ENCODE peak calls at places on chromosomes 16 and 17, in ten cellular contexts. L is RPMI8226; S is NCI-H524; E is MCF 10A; J is GF-D8; A is hypothalamus; T is stimulated activated CD4-positive, alpha-beta T cell treated with anti-CD3 and anti-CD28 coated beads, Interleukin-4, amount 100 ng/mL, for 4 hours; B is dorsolateral prefrontal cortex; W is D721Med; P is HT1080. C is an unnamed sample.

GRCh38 chr17:59851431-59852375 is 41.0 kb downstream of the TUBD1 start:
- DNase-seq in L (no peak), S (no peak), E (peak; percentile 69), J (no peak), A (no peak), T (no peak), B (no peak), W (no peak), P (no peak), C (no peak)

GRCh38 chr17:18225562-18226283 is at the start of gene LLGL1:
- DNase-seq in L (no peak), S (no peak), E (no peak), J (no peak), A (no peak), T (peak; percentile 52), B (no peak), W (no peak), P (peak; percentile 24), C (no peak)

GRCh38 chr17:3890082-3890892 is 2.6 kb downstream of the CAMKK1 start:
- DNase-seq in L (no peak), S (peak; percentile 95), E (peak; percentile 96), J (no peak), A (no peak), T (peak; percentile 23), B (peak; percentile 68), W (peak; percentile 75), P (peak; percentile 94), C (no peak)

GRCh38 chr17:49111934-49112333 is 20.6 kb upstream of the B4GALNT2 start:
- DNase-seq in L (no peak), S (no peak), E (no peak), J (no peak), A (no peak), T (no peak), B (no peak), W (no peak), P (no peak), C (no peak)

GRCh38 chr16:18984425-18985005 is 781 bp downstream of the TMC7 start:
- DNase-seq in L (no peak), S (no peak), E (no peak), J (no peak), A (no peak), T (no peak), B (no peak), W (no peak), P (peak; percentile 51), C (no peak)

GRCh38 chr17:75643033-75644017 is 10.1 kb downstream of the SMIM5 start:
- DNase-seq in L (no peak), S (no peak), E (no peak), J (no peak), A (no peak), T (no peak), B (no peak), W (no peak), P (no peak), C (no peak)

GRCh38 chr17:6913608-6914443 is 82.0 kb upstream of the ALOX12 start:
- DNase-seq in L (peak; percentile 10), S (no peak), E (peak; percentile 16), J (peak; percentile 47), A (no peak), T (peak; percentile 71), B (peak; percentile 80), W (peak; percentile 40), P (peak; percentile 47), C (peak; percentile 47)

GRCh38 chr17:28317965-28318758 is 838 bp upstream of the TMEM97 start:
- DNase-seq in L (peak; percentile 38), S (no peak), E (no peak), J (no peak), A (no peak), T (no peak), B (no peak), W (no peak), P (no peak), C (no peak)

GRCh38 chr17:3635474-3636153 is 436 bp downstream of the SHPK start:
- DNase-seq in L (peak; percentile 42), S (no peak), E (no peak), J (no peak), A (no peak), T (no peak), B (no peak), W (no peak), P (no peak), C (no peak)

GRCh38 chr16:49150341-49150740 is 131.3 kb downstream of the CBLN1 start:
- DNase-seq in L (no peak), S (peak; percentile 62), E (no peak), J (no peak), A (no peak), T (no peak), B (no peak), W (no peak), P (no peak), C (no peak)

GRCh38 chr17:17700251-17700969 is 19.2 kb downstream of the RAI1 start:
- DNase-seq in L (no peak), S (no peak), E (no peak), J (no peak), A (no peak), T (no peak), B (no peak), W (no peak), P (no peak), C (no peak)

GRCh38 chr17:71578446-71578845 is 542.4 kb upstream of the SOX9 start:
- DNase-seq in L (no peak), S (no peak), E (no peak), J (no peak), A (no peak), T (no peak), B (no peak), W (no peak), P (peak; percentile 4), C (no peak)

GRCh38 chr17:66733759-66734158 is 101.2 kb upstream of the CACNG5 start:
- DNase-seq in L (no peak), S (no peak), E (no peak), J (no peak), A (no peak), T (no peak), B (no peak), W (no peak), P (no peak), C (no peak)

GRCh38 chr17:5115673-5116651 is at the start of gene USP6:
- DNase-seq in L (no peak), S (no peak), E (no peak), J (no peak), A (no peak), T (no peak), B (no peak), W (peak; percentile 44), P (no peak), C (no peak)

GRCh38 chr16:83701494-83701893 is 106.3 kb upstream of the HSBP1 start:
- DNase-seq in L (peak; percentile 58), S (no peak), E (peak; percentile 48), J (no peak), A (no peak), T (peak; percentile 1), B (no peak), W (no peak), P (no peak), C (no peak)

GRCh38 chr17:75152971-75153853 is 1.1 kb downstream of the JPT1 start:
- DNase-seq in L (peak; percentile 70), S (peak; percentile 61), E (peak; percentile 71), J (peak; percentile 1), A (no peak), T (peak; percentile 16), B (no peak), W (no peak), P (peak; percentile 38), C (no peak)

GRCh38 chr16:85412911-85413520 is 200.1 kb upstream of the GSE1 start:
- DNase-seq in L (no peak), S (no peak), E (no peak), J (no peak), A (no peak), T (no peak), B (peak; percentile 4), W (no peak), P (no peak), C (no peak)

GRCh38 chr16:375212-375611 is 4.9 kb upstream of the MRPL28 start:
- DNase-seq in L (no peak), S (no peak), E (no peak), J (no peak), A (no peak), T (no peak), B (no peak), W (no peak), P (no peak), C (no peak)

GRCh38 chr16:11251525-11252481 is 4.2 kb downstream of the SOCS1 start:
- DNase-seq in L (peak; percentile 44), S (no peak), E (no peak), J (no peak), A (no peak), T (peak; percentile 78), B (no peak), W (no peak), P (peak; percentile 77), C (no peak)

GRCh38 chr16:57873218-57873617 is 70.9 kb upstream of the KIFC3 start:
- DNase-seq in L (no peak), S (no peak), E (no peak), J (no peak), A (no peak), T (no peak), B (no peak), W (no peak), P (no peak), C (no peak)

GRCh38 chr16:85465328-85466307 is 147.5 kb upstream of the GSE1 start:
- DNase-seq in L (peak; percentile 56), S (no peak), E (peak; percentile 17), J (no peak), A (no peak), T (no peak), B (no peak), W (no peak), P (no peak), C (no peak)

GRCh38 chr17:27810211-27810901 is 10.0 kb upstream of the NOS2 start:
- DNase-seq in L (no peak), S (no peak), E (no peak), J (no peak), A (no peak), T (no peak), B (no peak), W (no peak), P (no peak), C (no peak)

GRCh38 chr17:73740370-73740769 is 96.1 kb upstream of the SDK2 start:
- DNase-seq in L (no peak), S (no peak), E (no peak), J (no peak), A (no peak), T (no peak), B (no peak), W (no peak), P (no peak), C (no peak)

GRCh38 chr16:87017388-87018012 is 299.7 kb downstream of the C16orf95 start:
- DNase-seq in L (no peak), S (no peak), E (peak; percentile 93), J (no peak), A (no peak), T (no peak), B (no peak), W (no peak), P (peak; percentile 93), C (no peak)

GRCh38 chr16:2769675-2770056 is 7.4 kb downstream of the ELOB start:
- DNase-seq in L (no peak), S (no peak), E (peak; percentile 95), J (no peak), A (no peak), T (no peak), B (no peak), W (no peak), P (no peak), C (no peak)

GRCh38 chr17:43719578-43719977 is 39.0 kb downstream of the SOST start:
- DNase-seq in L (no peak), S (no peak), E (no peak), J (no peak), A (no peak), T (no peak), B (no peak), W (no peak), P (no peak), C (no peak)

GRCh38 chr16:54430491-54431030 is 144.0 kb upstream of the IRX3 start:
- DNase-seq in L (no peak), S (no peak), E (no peak), J (no peak), A (no peak), T (no peak), B (no peak), W (no peak), P (peak; percentile 20), C (no peak)

GRCh38 chr16:17724242-17724898 is 253.6 kb upstream of the XYLT1 start:
- DNase-seq in L (no peak), S (no peak), E (peak; percentile 31), J (no peak), A (no peak), T (no peak), B (no peak), W (no peak), P (peak; percentile 52), C (no peak)

C was measured in amygdala.